ENCODE peak calls at places on chromosomes 16 and 17, in eight cellular contexts. G is NCI-H2081 treated with DMSO at 0.1 percent for 48 hours, D is foreskin fibroblast, T is progenitor cell of endocrine pancreas, X is activated T-helper 1 cell treated with Interleukin-2 at 50 U/mL for 16 hours, Z is right cardiac atrium, H is T-helper 1 cell, S is NCI-H774. I is an unnamed sample.

GRCh38 chr16:89973654-89974335 is 25.2 kb downstream of the DEF8 start:
- DNase-seq in D (no peak), X (no peak), G (no peak), H (no peak), S (no peak), Z (no peak), T (no peak), I (no peak)

GRCh38 chr17:78597923-78598545 is 20.8 kb upstream of the DNAH17 start:
- DNase-seq in Z (no peak), D (peak; percentile 59), G (no peak), T (no peak), X (no peak), H (no peak), S (no peak), I (no peak)

GRCh38 chr17:78127888-78128615 is 503 bp downstream of the TMC6 start:
- DNase-seq in H (no peak), S (no peak), X (no peak), Z (peak; percentile 46), G (no peak), D (no peak), T (peak; percentile 33), I (no peak)

GRCh38 chr16:30369091-30369937 is 980 bp downstream of the TBC1D10B start:
- DNase-seq in Z (no peak), S (no peak), T (no peak), H (no peak), D (no peak), G (no peak), X (no peak), I (no peak)

GRCh38 chr16:57023541-57024249 is 34.3 kb downstream of the NLRC5 start:
- DNase-seq in X (peak; percentile 55), S (no peak), G (no peak), D (no peak), H (peak; percentile 62), Z (no peak), T (no peak), I (no peak)

GRCh38 chr17:63537001-63537400 is 13.3 kb upstream of the DCAF7 start:
- DNase-seq in X (no peak), S (no peak), H (no peak), Z (no peak), G (no peak), D (no peak), T (no peak), I (no peak)

GRCh38 chr17:35069311-35069710 is 5.8 kb upstream of the RFFL start:
- DNase-seq in S (no peak), H (no peak), D (peak; percentile 70), X (no peak), T (no peak), G (no peak), Z (no peak), I (no peak)

GRCh38 chr17:561118-561517 is 153.5 kb downstream of the VPS53 start:
- DNase-seq in G (no peak), H (no peak), X (no peak), D (no peak), S (no peak), T (no peak), Z (no peak), I (peak; percentile 81)

GRCh38 chr16:57607676-57608461 is 20.6 kb upstream of the ADGRG1 start:
- DNase-seq in D (no peak), S (no peak), T (no peak), X (no peak), Z (no peak), H (no peak), G (no peak), I (no peak)

GRCh38 chr16:349211-349610 is 3.3 kb downstream of the AXIN1 start:
- DNase-seq in H (no peak), D (no peak), T (no peak), G (no peak), Z (no peak), X (no peak), S (no peak), I (no peak)

GRCh38 chr16:49183911-49184310 is 97.7 kb downstream of the CBLN1 start:
- DNase-seq in Z (no peak), T (peak; percentile 16), S (peak; percentile 41), H (no peak), D (no peak), G (no peak), X (no peak), I (no peak)

GRCh38 chr17:9676742-9677387 is 31.5 kb downstream of the USP43 start:
- DNase-seq in T (no peak), G (no peak), Z (no peak), D (peak; percentile 15), X (no peak), S (no peak), H (no peak), I (peak; percentile 27)

GRCh38 chr17:68054296-68054900 is 18.9 kb downstream of the KPNA2 start:
- DNase-seq in G (no peak), Z (peak; percentile 48), H (no peak), D (peak; percentile 52), T (no peak), S (no peak), X (no peak), I (no peak)

GRCh38 chr17:10127819-10128375 is 70.5 kb downstream of the GAS7 start:
- DNase-seq in H (no peak), G (no peak), Z (peak; percentile 91), T (no peak), S (no peak), D (peak; percentile 89), X (no peak), I (peak; percentile 95)

GRCh38 chr16:12188674-12189249 is 212.2 kb downstream of the SNX29 start:
- DNase-seq in T (no peak), D (no peak), Z (no peak), X (no peak), G (no peak), H (no peak), S (no peak), I (peak; percentile 89)

GRCh38 chr16:83615131-83615530 is 192.6 kb upstream of the HSBP1 start:
- DNase-seq in G (no peak), T (no peak), Z (no peak), D (no peak), S (no peak), H (no peak), X (no peak), I (no peak)

I was measured in retinal pigment epithelial cell.